ENCODE peak calls at places on chromosomes 7 and 10, in eight cellular contexts. S is WTC11, Y is GM12878, M is IMR-90, H is HepG2, B is H1, T is K562, W is SK-N-SH. O is an unnamed sample.

GRCh38 chr10:123390332-123390731 is 236.1 kb downstream of the BUB3 start:
- DNase-seq in M (no peak), W (peak; percentile 17), T (no peak), S (peak; percentile 19), Y (no peak), B (no peak), H (no peak), O (no peak)

GRCh38 chr10:23755557-23755956 is 316.7 kb downstream of the OTUD1 start:
- DNase-seq in B (no peak), W (no peak), Y (no peak), M (no peak), H (no peak), S (no peak), T (no peak), O (no peak)

GRCh38 chr10:12393831-12394230 is 44.5 kb downstream of the CAMK1D start:
- DNase-seq in S (no peak), H (no peak), B (no peak), W (no peak), T (no peak), M (no peak), Y (no peak), O (no peak)

GRCh38 chr7:27176962-27177794 is 3.1 kb upstream of the HOXA10 start:
- DNase-seq in M (no peak), W (no peak), H (no peak), T (no peak), Y (no peak), B (no peak), S (no peak), O (no peak)

GRCh38 chr10:28991738-28992270 is 297.1 kb upstream of the LYZL1 start:
- DNase-seq in M (peak; percentile 53), B (peak; percentile 17), Y (no peak), W (peak; percentile 48), S (peak; percentile 79), T (peak; percentile 73), H (peak; percentile 50), O (peak; percentile 60)

GRCh38 chr10:56496087-56496486 is 135.0 kb upstream of the ZWINT start:
- DNase-seq in H (no peak), M (no peak), W (no peak), B (no peak), Y (no peak), S (no peak), T (no peak), O (no peak)

GRCh38 chr10:119786117-119786769 is 60.4 kb downstream of the INPP5F start:
- DNase-seq in H (peak; percentile 87), Y (no peak), B (peak; percentile 38), W (no peak), M (peak; percentile 78), T (peak; percentile 8), S (peak; percentile 54), O (no peak)

GRCh38 chr10:75723319-75723965 is 292.0 kb downstream of the LRMDA start:
- DNase-seq in W (no peak), B (no peak), T (no peak), Y (no peak), S (no peak), M (no peak), H (no peak), O (no peak)

GRCh38 chr10:129120441-129120840 is 346.6 kb upstream of the MGMT start:
- DNase-seq in Y (no peak), M (no peak), B (no peak), H (no peak), S (no peak), T (no peak), W (no peak), O (no peak)
- TF ChIP-seq USF2 in Y (no peak), M (no peak), B (no peak), H (no peak), S (no peak), T (no peak), W (no peak), O (no peak)

DNA sequence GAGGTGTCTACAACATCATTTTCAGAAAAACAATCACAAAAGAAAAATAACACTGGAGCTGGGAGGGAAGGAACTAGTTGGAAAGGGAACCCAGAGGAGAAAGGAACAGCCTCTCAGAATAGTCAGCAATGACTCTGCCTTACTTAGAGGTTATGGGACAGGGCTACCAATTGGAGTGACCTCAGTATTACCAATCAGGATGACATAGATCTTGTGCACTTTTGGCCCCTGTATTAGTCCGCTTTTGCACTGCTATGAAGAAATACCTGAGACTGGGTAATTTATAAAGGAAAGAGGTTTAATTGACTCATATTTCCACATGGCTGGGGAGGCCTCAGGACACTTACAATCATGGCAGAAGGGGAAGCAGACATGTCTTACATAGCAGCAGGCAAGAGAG is 99.7 kb upstream of the SDK1 start:
- DNase-seq in S (no peak), W (no peak), Y (no peak), B (no peak), T (no peak), H (no peak), M (no peak), O (no peak)
- TF ChIP-seq USF2 in S (no peak), W (no peak), Y (no peak), B (no peak), T (no peak), H (no peak), M (no peak), O (no peak)

DNA sequence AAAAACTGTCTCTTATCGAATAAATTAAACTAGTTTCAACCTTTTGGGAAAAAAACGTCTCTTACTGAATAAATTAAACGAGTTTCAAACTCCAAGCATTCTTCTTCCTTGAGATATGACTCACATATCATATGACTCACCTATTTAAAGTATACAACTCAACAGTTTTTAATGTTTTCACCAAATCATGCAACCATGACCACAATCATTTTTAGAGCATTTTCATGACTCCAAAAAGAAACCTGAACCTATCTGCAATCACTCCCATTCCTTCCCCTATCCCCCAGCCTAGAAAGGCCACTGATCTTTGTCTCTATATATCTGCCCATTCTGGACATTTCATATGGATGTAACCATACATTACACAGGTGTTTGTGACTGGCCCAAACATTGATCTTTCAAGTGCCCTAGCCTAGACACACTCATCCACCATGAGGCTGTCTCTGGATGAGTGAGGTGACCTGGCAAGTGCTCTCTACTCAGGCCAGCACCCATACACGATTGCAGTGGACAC is 115.3 kb downstream of the PIP4K2A start:
- DNase-seq in H (no peak), S (no peak), W (no peak), B (no peak), T (peak; percentile 16), M (peak; percentile 88), Y (peak; percentile 49), O (no peak)
- TF ChIP-seq USF2 in H (no peak), S (no peak), W (no peak), B (no peak), T (no peak), M (no peak), Y (no peak), O (no peak)

GRCh38 chr10:64113796-64114195 is 592.6 kb downstream of the REEP3 start:
- DNase-seq in M (no peak), H (no peak), T (no peak), S (no peak), B (no peak), Y (no peak), W (no peak), O (no peak)

GRCh38 chr10:64115471-64115870 is 594.3 kb downstream of the REEP3 start:
- DNase-seq in H (no peak), T (no peak), B (no peak), S (no peak), Y (no peak), M (no peak), W (no peak), O (no peak)

GRCh38 chr10:64116731-64117130 is 595.5 kb downstream of the REEP3 start:
- DNase-seq in H (no peak), W (no peak), S (no peak), T (no peak), M (no peak), B (no peak), Y (no peak), O (no peak)

GRCh38 chr10:64118736-64119135 is 597.5 kb downstream of the REEP3 start:
- DNase-seq in S (no peak), W (no peak), Y (no peak), M (no peak), H (no peak), B (no peak), T (no peak), O (no peak)

DNA sequence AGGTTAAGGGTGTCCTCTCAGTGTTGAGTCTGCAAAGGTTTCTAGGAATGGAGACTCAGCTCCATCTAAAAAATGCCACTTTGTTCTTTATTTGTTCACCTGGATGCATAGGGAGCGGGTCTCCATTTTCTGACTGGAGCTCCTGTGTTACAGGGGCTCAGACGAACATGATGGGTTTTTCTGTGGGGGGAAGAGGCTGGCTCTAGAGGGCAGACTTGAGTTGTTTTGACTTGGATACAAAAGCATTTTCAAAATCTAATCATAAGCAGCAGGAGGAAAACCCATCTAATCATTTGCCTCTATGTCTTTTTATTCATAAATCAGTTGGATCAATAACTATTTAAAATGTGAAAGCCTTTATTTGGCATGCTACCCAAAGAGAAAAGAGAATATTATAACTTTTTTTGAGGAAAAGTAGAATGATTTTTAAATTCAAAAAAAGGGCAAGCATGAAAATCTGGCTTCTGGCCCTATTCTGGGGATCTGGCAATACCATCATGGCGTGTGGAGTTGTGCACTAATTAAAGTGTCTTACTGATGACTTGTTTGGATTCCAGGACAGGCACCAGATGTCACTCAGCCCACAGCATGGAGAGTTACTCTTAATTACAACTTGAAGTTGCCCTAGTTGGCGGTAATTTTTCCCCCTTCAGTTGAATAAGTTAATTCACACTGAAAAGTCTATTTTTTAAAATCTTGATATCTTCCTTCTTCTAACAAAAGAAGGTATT is 594.9 kb downstream of the REEP3 start:
- DNase-seq in T (peak; percentile 17), Y (no peak), W (peak; percentile 44), M (no peak), H (no peak), B (no peak), S (peak; percentile 56), O (peak; percentile 6)
- TF ChIP-seq USF2 in T (no peak), Y (no peak), W (no peak), M (no peak), H (no peak), B (no peak), S (no peak), O (no peak)